ENCODE peak calls at places on chromosomes 3 and 15, in four cellular contexts. L, Q, E and X are unnamed samples.
A peak's percentile ranks its signal among the peaks of the same experiment; 100 is the strongest.

GRCh38 chr15:28005004-28005527 is 94.0 kb downstream of the OCA2 start:
- DNase-seq in L (no peak), Q (no peak), E (no peak), X (no peak)

GRCh38 chr3:171323934-171324535 is 136.2 kb downstream of the TNIK start:
- DNase-seq in L (no peak), Q (no peak), E (no peak), X (no peak)

GRCh38 chr3:113064183-113064582 is 73.4 kb downstream of the GTPBP8 start:
- DNase-seq in L (no peak), Q (no peak), E (no peak), X (no peak)

GRCh38 chr3:161371441-161372320 is at the start of gene SPTSSB:
- DNase-seq in L (peak; percentile 84), Q (no peak), E (peak; percentile 31), X (peak; percentile 59)

GRCh38 chr15:100767002-100767825 is 112.4 kb upstream of the ALDH1A3 start:
- DNase-seq in L (no peak), Q (no peak), E (no peak), X (no peak)

GRCh38 chr15:77865106-77865630 is 212.3 kb downstream of the TBC1D2B start:
- DNase-seq in L (no peak), Q (no peak), E (no peak), X (no peak)

GRCh38 chr3:37588761-37589160 is 272.9 kb upstream of the CTDSPL start:
- DNase-seq in L (no peak), Q (no peak), E (no peak), X (no peak)

GRCh38 chr3:40588406-40588805 is 63.6 kb downstream of the ZNF621 start:
- DNase-seq in L (peak; percentile 16), Q (no peak), E (no peak), X (no peak)

GRCh38 chr3:142210608-142211007 is 14.8 kb downstream of the GK5 start:
- DNase-seq in L (no peak), Q (no peak), E (no peak), X (no peak)

GRCh38 chr15:72796515-72797337 is 13.2 kb upstream of the ADPGK start:
- DNase-seq in L (peak; percentile 16), Q (no peak), E (peak; percentile 37), X (peak; percentile 54)

GRCh38 chr3:10371167-10371566 is 50.3 kb upstream of the SEC13 start:
- DNase-seq in L (no peak), Q (no peak), E (no peak), X (no peak)

GRCh38 chr15:85831415-85832113 is 36.8 kb upstream of the KLHL25 start:
- DNase-seq in L (peak; percentile 29), Q (no peak), E (peak; percentile 45), X (no peak)

GRCh38 chr15:63856711-63857458 is 23.1 kb upstream of the HERC1 start:
- DNase-seq in L (peak; percentile 30), Q (no peak), E (no peak), X (no peak)

GRCh38 chr15:29094711-29095110 is 174.9 kb downstream of the NSMCE3 start:
- DNase-seq in L (no peak), Q (no peak), E (no peak), X (no peak)

GRCh38 chr15:33089878-33090757 is 104.4 kb downstream of the FMN1 start:
- DNase-seq in L (peak; percentile 82), Q (peak; percentile 86), E (no peak), X (no peak)

GRCh38 chr3:74465652-74466415 is 148.6 kb downstream of the CNTN3 start:
- DNase-seq in L (peak; percentile 1), Q (no peak), E (no peak), X (no peak)

GRCh38 chr3:186151077-186151971 is 42.4 kb upstream of the ETV5 start:
- DNase-seq in L (no peak), Q (no peak), E (no peak), X (no peak)

GRCh38 chr3:112688085-112688769 is 47.3 kb upstream of the CCDC80 start:
- DNase-seq in L (no peak), Q (no peak), E (no peak), X (no peak)

GRCh38 chr3:119575507-119575906 is 3.8 kb upstream of the ADPRH start:
- DNase-seq in L (no peak), Q (no peak), E (no peak), X (no peak)

GRCh38 chr15:68542771-68543544 is 35.8 kb upstream of the CORO2B start:
- DNase-seq in L (peak; percentile 77), Q (peak; percentile 80), E (no peak), X (no peak)

GRCh38 chr3:166829896-166830295 is 550.2 kb downstream of the ZBBX start:
- DNase-seq in L (peak; percentile 1), Q (no peak), E (no peak), X (no peak)

GRCh38 chr3:144816366-144816765 is 844.7 kb downstream of the DIPK2A start:
- DNase-seq in L (no peak), Q (no peak), E (no peak), X (no peak)

GRCh38 chr3:19539488-19540395 is 391.4 kb downstream of the KCNH8 start:
- DNase-seq in L (no peak), Q (no peak), E (no peak), X (no peak)

GRCh38 chr15:39135989-39136388 is 444.9 kb upstream of the THBS1 start:
- DNase-seq in L (peak; percentile 89), Q (peak; percentile 77), E (no peak), X (no peak)

GRCh38 chr15:85946986-85947385 is 132.7 kb upstream of the AGBL1 start:
- DNase-seq in L (no peak), Q (no peak), E (no peak), X (no peak)

GRCh38 chr15:80710635-80711553 is 15.8 kb downstream of the ABHD17C start:
- DNase-seq in L (no peak), Q (no peak), E (no peak), X (no peak)

GRCh38 chr3:72010044-72010443 is 225.1 kb upstream of the PROK2 start:
- DNase-seq in L (no peak), Q (no peak), E (no peak), X (no peak)

GRCh38 chr3:23746473-23746872 is 59.3 kb upstream of the UBE2E1 start:
- DNase-seq in L (no peak), Q (no peak), E (no peak), X (no peak)

GRCh38 chr3:179589143-179589542 is 15.3 kb downstream of the MRPL47 start:
- DNase-seq in L (peak; percentile 44), Q (no peak), E (no peak), X (no peak)

GRCh38 chr3:162538906-162539305 is 1042.3 kb downstream of the OTOL1 start:
- DNase-seq in L (no peak), Q (no peak), E (no peak), X (no peak)

GRCh38 chr15:71066983-71067382 is 48.3 kb upstream of the THSD4 start:
- DNase-seq in L (no peak), Q (peak; percentile 88), E (no peak), X (no peak)

GRCh38 chr3:189325454-189325853 is 153.7 kb downstream of the TPRG1 start:
- DNase-seq in L (peak; percentile 62), Q (no peak), E (no peak), X (no peak)

GRCh38 chr3:39038165-39038564 is 13.6 kb downstream of the SCN11A start:
- DNase-seq in L (peak; percentile 41), Q (no peak), E (no peak), X (no peak)

GRCh38 chr15:25391971-25392733 is 46.7 kb downstream of the UBE3A start:
- DNase-seq in L (peak; percentile 64), Q (no peak), E (no peak), X (no peak)

GRCh38 chr3:5019411-5020261 is 40.4 kb downstream of the BHLHE40 start:
- DNase-seq in L (no peak), Q (no peak), E (no peak), X (peak; percentile 87)

GRCh38 chr15:75869446-75869845 is 26.2 kb downstream of the UBE2Q2 start:
- DNase-seq in L (no peak), Q (no peak), E (no peak), X (no peak)